ENCODE peak calls at places on chromosomes 7 and 10, in four cellular contexts. X, V, H and O are unnamed samples.

GRCh38 chr10:116561026-116561425 is 15.3 kb downstream of the PNLIP start:
- DNase-seq in X (no peak), V (no peak), H (no peak), O (no peak)

GRCh38 chr7:67593807-67594206 is 597.2 kb downstream of the TYW1 start:
- DNase-seq in X (no peak), V (no peak), H (no peak), O (no peak)

GRCh38 chr7:131336956-131337355 is 9.3 kb downstream of the MKLN1 start:
- DNase-seq in X (peak; percentile 44), V (no peak), H (peak; percentile 22), O (no peak)

GRCh38 chr7:36487756-36488336 is 98.2 kb downstream of the ANLN start:
- DNase-seq in X (peak; percentile 77), V (no peak), H (peak; percentile 59), O (no peak)

GRCh38 chr10:79491171-79491835 is 21.0 kb upstream of the EIF5AL1 start:
- DNase-seq in X (no peak), V (no peak), H (no peak), O (no peak)

GRCh38 chr7:122887198-122887597 is 938 bp upstream of the CADPS2 start:
- DNase-seq in X (peak; percentile 76), V (no peak), H (peak; percentile 51), O (peak; percentile 39)

GRCh38 chr7:155741061-155741460 is 71.2 kb downstream of the SHH start:
- DNase-seq in X (no peak), V (no peak), H (no peak), O (no peak)

GRCh38 chr10:69409968-69410367 is 6.8 kb downstream of the TACR2 start:
- DNase-seq in X (no peak), V (no peak), H (no peak), O (no peak)

GRCh38 chr7:74334026-74334425 is 44.8 kb downstream of the CLIP2 start:
- DNase-seq in X (no peak), V (no peak), H (no peak), O (no peak)

GRCh38 chr7:92768501-92769360 is 67.6 kb downstream of the CDK6 start:
- DNase-seq in X (no peak), V (no peak), H (no peak), O (no peak)

GRCh38 chr7:83347836-83348482 is 185.3 kb upstream of the PCLO start:
- DNase-seq in X (peak; percentile 79), V (peak; percentile 11), H (no peak), O (peak; percentile 81)

GRCh38 chr7:47606176-47606575 is 24.3 kb upstream of the TNS3 start:
- DNase-seq in X (no peak), V (no peak), H (no peak), O (no peak)

GRCh38 chr7:142828101-142828500 is 26.8 kb upstream of the EPHB6 start:
- DNase-seq in X (no peak), V (no peak), H (no peak), O (no peak)

GRCh38 chr7:14457567-14458453 is 444.7 kb downstream of the DGKB start:
- DNase-seq in X (peak; percentile 93), V (peak; percentile 50), H (peak; percentile 83), O (peak; percentile 62)

GRCh38 chr10:43653746-43654145 is 5.1 kb upstream of the ZNF32 start:
- DNase-seq in X (no peak), V (no peak), H (no peak), O (no peak)

GRCh38 chr10:73647875-73648228 is 6.6 kb upstream of the MYOZ1 start:
- DNase-seq in X (no peak), V (no peak), H (no peak), O (no peak)

GRCh38 chr7:24052572-24053223 is 231.3 kb upstream of the NPY start:
- DNase-seq in X (peak; percentile 70), V (no peak), H (peak; percentile 7), O (peak; percentile 71)

GRCh38 chr10:86344281-86344680 is 22.3 kb downstream of the GRID1 start:
- DNase-seq in X (no peak), V (no peak), H (no peak), O (no peak)

GRCh38 chr7:142539901-142540300 is 209.4 kb upstream of the PRSS1 start:
- DNase-seq in X (peak; percentile 69), V (no peak), H (no peak), O (no peak)

GRCh38 chr7:602341-603141 is 82.9 kb upstream of the PDGFA start:
- DNase-seq in X (no peak), V (no peak), H (no peak), O (no peak)

DNA sequence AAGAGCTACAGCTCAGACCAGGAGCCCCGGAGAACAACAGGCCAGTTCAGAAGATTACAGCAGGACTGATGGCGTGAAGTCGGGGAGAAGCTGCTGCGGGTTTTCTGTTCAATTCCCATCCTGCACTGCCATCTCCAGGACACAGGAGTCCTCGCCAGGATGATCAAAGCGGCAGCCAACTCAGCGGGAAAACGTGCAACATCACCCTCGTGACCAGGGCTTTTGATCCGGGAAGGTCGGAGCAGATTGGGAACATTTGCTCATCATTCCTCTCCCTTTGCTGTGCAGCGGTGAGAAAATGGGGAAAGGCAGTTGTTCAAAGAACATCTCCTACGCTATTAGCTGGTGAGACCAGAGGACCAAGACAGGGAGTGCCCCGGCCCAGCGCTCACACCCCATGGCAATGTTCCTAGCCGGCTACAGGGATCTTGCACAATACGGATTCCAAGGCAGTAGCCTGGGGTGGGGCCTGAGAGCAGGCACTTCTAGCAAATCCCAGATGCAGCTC is 50.4 kb upstream of the FOXK1 start:
- DNase-seq in X (peak; percentile 97), V (peak; percentile 78), H (peak; percentile 85), O (peak; percentile 86)
- H3K4me3 ChIP-seq in X (peak overlapping the region; percentile 59), V (peak overlapping the region; percentile 26), H (peak overlapping the region; percentile 35), O (peak overlapping the region; percentile 47)

DNA sequence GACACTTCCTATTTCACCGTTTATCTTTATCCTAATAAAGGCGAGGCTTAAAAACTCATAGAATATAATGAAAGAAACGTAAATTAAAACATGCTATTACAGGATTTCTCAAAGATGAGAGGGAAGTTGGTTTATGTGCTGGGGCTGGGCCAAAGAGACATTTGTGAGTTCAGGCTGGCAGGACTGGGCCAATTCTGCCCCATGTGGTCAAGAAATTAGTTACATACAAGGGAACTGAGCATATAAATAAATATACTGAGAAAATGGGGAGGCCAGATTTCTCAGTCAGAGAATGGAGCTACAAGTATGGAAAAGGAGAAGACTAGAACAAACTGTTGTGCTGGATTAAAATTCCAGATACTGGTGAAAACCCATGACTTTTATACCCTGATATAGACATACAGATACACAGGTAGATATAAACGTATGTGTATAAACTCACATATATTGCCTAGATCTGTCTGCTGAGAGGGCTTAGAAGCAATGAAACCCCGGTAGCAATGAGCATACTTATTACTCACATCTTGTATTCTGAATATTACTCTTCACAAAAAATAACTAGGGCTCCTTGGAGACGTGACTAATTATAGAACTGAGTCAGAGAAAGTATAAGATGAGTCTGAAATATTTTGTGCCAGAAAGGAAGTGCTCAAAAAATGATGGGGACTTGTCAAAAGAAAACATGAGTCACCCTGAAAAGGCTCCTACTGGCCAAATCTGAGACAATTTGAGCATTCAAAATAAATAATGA is 155.7 kb upstream of the FGFR2 start:
- DNase-seq in X (peak; percentile 67), V (no peak), H (peak; percentile 28), O (peak; percentile 17)
- TF ChIP-seq CTCF in X (peak; percentile 30), V (peak; percentile 32), H (peak; percentile 2), O (peak; percentile 51)

GRCh38 chr10:109701583-109702215 is 221.6 kb downstream of the XPNPEP1 start:
- DNase-seq in X (no peak), V (no peak), H (no peak), O (no peak)
- H3K4me3 ChIP-seq in X (no peak overlapping the region), V (no peak overlapping the region), H (no peak overlapping the region), O (no peak overlapping the region)

GRCh38 chr7:150756858-150757257 is 19.6 kb downstream of the GIMAP5 start:
- DNase-seq in X (no peak), V (no peak), H (no peak), O (no peak)
- TF ChIP-seq CTCF in X (peak; percentile 9), V (no peak), H (peak; percentile 34), O (peak; percentile 28)